ENCODE peak calls at places on chromosomes 13 and 19, in nine cellular contexts. J, U, N, F, T, P, H, I and E are unnamed samples.

GRCh38 chr13:44854264-44855060 is 134.8 kb downstream of the NUFIP1 start:
- DNase-seq in N (no peak), P (no peak), T (no peak), U (no peak), J (no peak), H (no peak), F (no peak), I (no peak), E (no peak)

GRCh38 chr19:1168877-1169791 is 4.9 kb downstream of the SBNO2 start:
- DNase-seq in F (peak), T (peak), H (peak), U (no peak), J (no peak), P (no peak), I (peak), N (peak), E (no peak)

GRCh38 chr19:55408320-55408836 is 790 bp upstream of the UBE2S start:
- DNase-seq in P (no peak), F (no peak), I (no peak), N (no peak), H (no peak), U (no peak), T (no peak), J (no peak), E (no peak)

GRCh38 chr13:41780736-41781708 is 179.9 kb downstream of the VWA8 start:
- DNase-seq in N (peak), I (peak), T (no peak), F (peak), H (no peak), P (peak), U (no peak), J (no peak), E (no peak)

GRCh38 chr19:52542984-52543664 is 15.7 kb downstream of the ZNF808 start:
- DNase-seq in J (no peak), I (no peak), N (no peak), U (no peak), T (no peak), F (peak), H (no peak), P (no peak), E (no peak)

GRCh38 chr13:39385621-39386231 is 217.3 kb downstream of the LHFPL6 start:
- DNase-seq in J (no peak), N (peak), I (no peak), F (peak), H (no peak), U (no peak), P (peak), T (no peak), E (no peak)

GRCh38 chr19:56601375-56601774 is 6.3 kb downstream of the ZNF71 start:
- DNase-seq in J (no peak), U (peak), T (no peak), H (no peak), N (no peak), P (no peak), I (no peak), F (peak), E (no peak)

GRCh38 chr13:76816394-76816793 is 69.8 kb downstream of the KCTD12 start:
- DNase-seq in U (peak), N (no peak), T (no peak), J (no peak), I (no peak), P (no peak), H (no peak), F (no peak), E (peak)

GRCh38 chr13:97339019-97339988 is 94.7 kb upstream of the RAP2A start:
- DNase-seq in U (no peak), I (peak), N (peak), T (no peak), F (peak), J (peak), H (peak), P (peak), E (no peak)

GRCh38 chr19:40714519-40715299 is 2.0 kb downstream of the COQ8B start:
- DNase-seq in I (peak), P (peak), J (peak), T (peak), N (peak), F (peak), H (peak), U (peak), E (peak)

GRCh38 chr13:31860002-31860401 is 120.7 kb downstream of the RXFP2 start:
- DNase-seq in T (no peak), U (no peak), J (no peak), I (no peak), H (no peak), F (no peak), N (no peak), P (no peak), E (no peak)

GRCh38 chr19:17998827-17999150 is 9.2 kb upstream of the ARRDC2 start:
- DNase-seq in P (no peak), F (no peak), N (no peak), H (no peak), I (no peak), U (no peak), J (no peak), T (no peak), E (no peak)

GRCh38 chr19:44891016-44891882 is at the start of gene TOMM40:
- DNase-seq in F (peak), I (no peak), T (peak), J (no peak), U (peak), H (peak), N (no peak), P (no peak), E (no peak)

GRCh38 chr13:48542581-48543341 is 9.9 kb upstream of the RCBTB2 start:
- DNase-seq in I (peak), J (peak), P (no peak), H (peak), F (peak), U (no peak), T (no peak), N (peak), E (no peak)

GRCh38 chr13:27783111-27783510 is 9.2 kb upstream of the GSX1 start:
- DNase-seq in P (no peak), T (no peak), N (peak), J (no peak), F (no peak), I (peak), U (peak), H (no peak), E (no peak)

GRCh38 chr13:94454906-94455305 is 24.6 kb downstream of the DCT start:
- DNase-seq in F (no peak), I (no peak), N (no peak), P (no peak), T (no peak), J (no peak), U (no peak), H (no peak), E (no peak)

GRCh38 chr13:106390360-106390759 is 145.1 kb downstream of the EFNB2 start:
- DNase-seq in U (no peak), F (no peak), N (no peak), I (no peak), J (no peak), H (no peak), T (no peak), P (no peak), E (no peak)

GRCh38 chr13:113806104-113806471 is 47.1 kb downstream of the TMEM255B start:
- DNase-seq in P (no peak), I (no peak), H (no peak), U (no peak), J (no peak), N (no peak), T (no peak), F (no peak), E (no peak)

GRCh38 chr13:47708386-47708785 is 292.7 kb downstream of the SUCLA2 start:
- DNase-seq in H (no peak), N (peak), U (no peak), P (no peak), F (peak), J (no peak), T (no peak), I (peak), E (no peak)

GRCh38 chr13:32737679-32738078 is 151.4 kb downstream of the PDS5B start:
- DNase-seq in N (no peak), T (no peak), J (no peak), U (no peak), I (peak), P (no peak), F (no peak), H (no peak), E (no peak)

GRCh38 chr19:35011091-35011689 is 11.1 kb downstream of the GRAMD1A start:
- DNase-seq in F (no peak), P (no peak), H (no peak), U (no peak), N (no peak), J (no peak), T (peak), I (no peak), E (no peak)

GRCh38 chr19:57302020-57302465 is 18.2 kb upstream of the ZNF543 start:
- DNase-seq in J (no peak), I (peak), U (no peak), F (peak), N (peak), H (no peak), T (no peak), P (peak), E (no peak)

GRCh38 chr13:94816256-94816655 is 103.9 kb upstream of the SOX21 start:
- DNase-seq in P (no peak), N (no peak), H (no peak), I (no peak), J (no peak), U (no peak), F (no peak), T (no peak), E (no peak)

GRCh38 chr13:84136582-84136981 is 254.3 kb upstream of the SLITRK1 start:
- DNase-seq in N (no peak), T (no peak), P (no peak), H (no peak), J (no peak), U (no peak), I (no peak), F (no peak), E (no peak)

GRCh38 chr13:72141845-72142470 is 275.0 kb upstream of the DACH1 start:
- DNase-seq in F (peak), J (no peak), N (peak), H (no peak), U (no peak), T (no peak), P (peak), I (peak), E (no peak)

GRCh38 chr13:20126460-20127262 is 34.2 kb downstream of the GJA3 start:
- DNase-seq in N (no peak), F (no peak), I (no peak), P (no peak), J (no peak), H (no peak), T (no peak), U (no peak), E (no peak)

GRCh38 chr13:44439615-44440014 is 66.0 kb downstream of the SERP2 start:
- DNase-seq in T (no peak), F (no peak), P (no peak), H (no peak), U (no peak), I (no peak), J (no peak), N (peak), E (no peak)

GRCh38 chr19:4715529-4716221 is 8.0 kb downstream of the DPP9 start:
- DNase-seq in I (no peak), F (no peak), H (no peak), U (no peak), J (no peak), P (no peak), N (no peak), T (no peak), E (no peak)

GRCh38 chr19:7912144-7912696 is 2.4 kb upstream of the TGFBR3L start:
- DNase-seq in H (no peak), U (no peak), F (no peak), I (no peak), T (no peak), P (no peak), N (no peak), J (no peak), E (no peak)

GRCh38 chr13:27956576-27957300 is 12.4 kb downstream of the CDX2 start:
- DNase-seq in I (no peak), U (no peak), N (no peak), P (no peak), T (no peak), F (no peak), J (no peak), H (no peak), E (no peak)

GRCh38 chr19:53849237-53849676 is 18.4 kb upstream of the MYADM start:
- DNase-seq in N (peak), U (no peak), J (peak), P (no peak), T (no peak), F (peak), I (peak), H (no peak), E (no peak)

GRCh38 chr13:44243198-44243852 is 130.3 kb upstream of the SERP2 start:
- DNase-seq in F (peak), T (no peak), P (peak), U (peak), J (no peak), H (no peak), I (peak), N (peak), E (peak)

GRCh38 chr13:24272452-24273161 is 36.8 kb upstream of the C1QTNF9 start:
- DNase-seq in N (no peak), P (no peak), J (no peak), U (no peak), H (peak), T (no peak), F (no peak), I (no peak), E (no peak)

GRCh38 chr19:41821003-41821735 is 23.3 kb downstream of the LYPD4 start:
- DNase-seq in J (no peak), P (no peak), F (peak), H (no peak), N (peak), T (peak), I (no peak), U (no peak), E (peak)

GRCh38 chr13:21458457-21458815 is 667 bp downstream of the ZDHHC20 start:
- DNase-seq in U (no peak), T (peak), P (no peak), N (no peak), J (peak), I (no peak), H (peak), F (no peak), E (peak)

GRCh38 chr13:32059511-32059984 is 28.0 kb downstream of the FRY start:
- DNase-seq in H (no peak), P (no peak), N (no peak), J (no peak), I (no peak), U (no peak), F (no peak), T (no peak), E (no peak)

GRCh38 chr19:41442473-41443360 is at the start of gene ERICH4:
- DNase-seq in I (no peak), U (no peak), N (no peak), H (no peak), P (no peak), F (no peak), J (no peak), T (no peak), E (no peak)

GRCh38 chr19:19461306-19461670 is 54.1 kb downstream of the TSSK6 start:
- DNase-seq in J (no peak), P (no peak), H (no peak), I (no peak), T (no peak), N (no peak), F (no peak), U (no peak), E (no peak)
- H3K4me3 ChIP-seq in J (no peak), P (no peak), H (no peak), I (no peak), T (no peak), N (no peak), F (no peak), U (no peak), E (no peak)

GRCh38 chr19:3277649-3278048 is 53.2 kb downstream of the CELF5 start:
- DNase-seq in P (no peak), N (no peak), T (no peak), J (no peak), F (no peak), U (no peak), H (no peak), I (no peak), E (no peak)

GRCh38 chr19:3275068-3275582 is 50.7 kb downstream of the CELF5 start:
- DNase-seq in I (no peak), H (no peak), N (no peak), F (peak), P (no peak), T (no peak), J (no peak), U (no peak), E (no peak)

GRCh38 chr19:3274245-3275067 is 50.0 kb downstream of the CELF5 start:
- DNase-seq in I (no peak), J (no peak), H (no peak), P (no peak), N (no peak), T (no peak), U (no peak), F (no peak), E (no peak)

GRCh38 chr19:3275583-3276340 is 51.3 kb downstream of the CELF5 start:
- DNase-seq in U (peak), F (peak), P (no peak), I (peak), N (peak), T (peak), J (peak), H (no peak), E (peak)

GRCh38 chr19:3276341-3276799 is 51.9 kb downstream of the CELF5 start:
- DNase-seq in P (no peak), F (no peak), J (no peak), T (no peak), N (no peak), I (no peak), U (no peak), H (no peak), E (no peak)
- H3K4me3 ChIP-seq in P (no peak), F (no peak), J (no peak), T (no peak), N (no peak), I (no peak), U (no peak), H (no peak), E (no peak)

GRCh38 chr19:28224441-28224840 is 988.5 kb downstream of the UQCRFS1 start:
- DNase-seq in P (no peak), I (no peak), U (no peak), N (no peak), J (no peak), T (no peak), F (no peak), H (no peak), E (no peak)

GRCh38 chr19:28217064-28217463 is 995.9 kb downstream of the UQCRFS1 start:
- DNase-seq in F (no peak), P (no peak), H (no peak), U (no peak), I (no peak), J (no peak), N (no peak), T (no peak), E (no peak)

GRCh38 chr19:28218728-28219127 is 994.2 kb downstream of the UQCRFS1 start:
- DNase-seq in J (no peak), N (no peak), U (no peak), H (no peak), I (no peak), T (no peak), P (no peak), F (no peak), E (no peak)

DNA sequence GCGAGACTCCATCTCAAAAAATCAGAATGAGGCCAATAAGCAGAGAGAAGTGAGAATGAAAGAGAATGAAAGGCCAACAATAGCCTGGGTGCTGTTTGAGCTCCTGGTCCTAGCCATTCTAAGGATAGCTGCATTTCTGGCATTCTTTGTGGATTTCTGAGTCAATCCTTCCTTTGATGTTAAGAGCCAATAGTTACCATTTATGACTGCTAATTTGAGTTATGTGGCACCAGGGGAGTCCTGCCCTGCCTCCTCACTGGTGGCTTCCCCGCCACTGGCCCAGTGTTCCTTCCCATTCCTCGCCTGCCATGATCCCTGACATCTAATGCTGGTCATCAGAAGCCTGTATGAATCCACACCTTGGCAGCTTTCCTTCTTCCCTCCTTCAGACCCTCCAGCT is 991.2 kb downstream of the UQCRFS1 start:
- DNase-seq in F (no peak), U (no peak), H (no peak), I (peak), J (no peak), T (no peak), N (no peak), P (peak), E (no peak)
- H3K4me3 ChIP-seq in F (no peak), U (no peak), H (no peak), I (no peak), J (no peak), T (no peak), N (no peak), P (no peak), E (no peak)

GRCh38 chr19:13120817-13121216 is 2.8 kb downstream of the NACC1 start:
- DNase-seq in T (no peak), H (no peak), N (peak), P (no peak), I (peak), F (peak), J (no peak), U (no peak), E (no peak)
- H3K4me3 ChIP-seq in T (no peak), H (no peak), N (no peak), P (no peak), I (peak), F (peak), J (no peak), U (no peak), E (no peak)

GRCh38 chr19:11480081-11480926 is 542 bp downstream of the ELAVL3 start:
- DNase-seq in U (no peak), P (no peak), J (no peak), F (no peak), T (no peak), I (no peak), H (no peak), N (no peak), E (no peak)

GRCh38 chr19:11480927-11481776 is at the start of gene ELAVL3:
- DNase-seq in I (no peak), T (no peak), J (no peak), U (peak), P (no peak), H (no peak), F (no peak), N (no peak), E (no peak)

GRCh38 chr19:11483176-11484111 is 2.6 kb upstream of the ELAVL3 start:
- DNase-seq in H (no peak), T (no peak), P (no peak), N (no peak), J (no peak), F (no peak), I (no peak), U (no peak), E (no peak)

GRCh38 chr19:11481777-11482383 is 1.0 kb upstream of the ELAVL3 start:
- DNase-seq in N (peak), J (peak), P (no peak), F (peak), U (peak), I (peak), H (peak), T (peak), E (peak)

GRCh38 chr19:11482384-11483050 is 1.7 kb upstream of the ELAVL3 start:
- DNase-seq in H (peak), N (peak), F (peak), I (peak), T (peak), J (peak), P (no peak), U (peak), E (peak)
- H3K4me3 ChIP-seq in H (no peak), N (peak), F (peak), I (peak), T (peak), J (peak), P (peak), U (peak), E (peak)